ENCODE peak calls at places on chromosome 12, in four cellular contexts. W is SK-N-SH, X is HepG2, M is K562. H is an unnamed sample.

GRCh38 chr12:82486524-82487235 is 128.4 kb downstream of the METTL25 start:
- DNase-seq in W (no peak), X (no peak), M (no peak), H (no peak)

GRCh38 chr12:58028294-58028693 is 86.9 kb downstream of the ATP23 start:
- DNase-seq in W (no peak), X (no peak), M (no peak), H (no peak)

GRCh38 chr12:77120156-77120555 is 54.8 kb upstream of the E2F7 start:
- DNase-seq in W (no peak), X (no peak), M (no peak), H (no peak)

GRCh38 chr12:62827042-62827441 is 107.9 kb downstream of the PPM1H start:
- DNase-seq in W (no peak), X (no peak), M (peak; percentile 19), H (no peak)

GRCh38 chr12:111045941-111046340 is 125.6 kb upstream of the MYL2 start:
- DNase-seq in W (no peak), X (no peak), M (no peak), H (no peak)

GRCh38 chr12:1509703-1510395 is 84.5 kb downstream of the FBXL14 start:
- DNase-seq in W (no peak), X (no peak), M (no peak), H (no peak)

GRCh38 chr12:95700316-95700785 is 90.2 kb downstream of the NTN4 start:
- DNase-seq in W (no peak), X (no peak), M (no peak), H (no peak)

GRCh38 chr12:48119834-48120195 is 651 bp downstream of the PFKM start:
- DNase-seq in W (peak; percentile 30), X (no peak), M (no peak), H (no peak)

GRCh38 chr12:67520611-67521010 is 127.9 kb upstream of the DYRK2 start:
- DNase-seq in W (no peak), X (no peak), M (no peak), H (no peak)

GRCh38 chr12:57149309-57149900 is 2.0 kb upstream of the LRP1-AS start:
- DNase-seq in W (no peak), X (peak; percentile 27), M (no peak), H (no peak)

GRCh38 chr12:67519824-67520433 is 128.6 kb upstream of the DYRK2 start:
- DNase-seq in W (no peak), X (no peak), M (no peak), H (peak; percentile 79)

GRCh38 chr12:97194551-97194950 is 268.1 kb upstream of the RMST start:
- DNase-seq in W (no peak), X (no peak), M (no peak), H (no peak)

GRCh38 chr12:49161092-49161795 is 27.6 kb downstream of the TUBA1A start:
- DNase-seq in W (no peak), X (no peak), M (no peak), H (no peak)

GRCh38 chr12:50734409-50735263 is 29.3 kb upstream of the ATF1 start:
- DNase-seq in W (peak; percentile 63), X (peak; percentile 25), M (peak; percentile 26), H (peak; percentile 30)

GRCh38 chr12:107684990-107685359 is 624 bp upstream of the PWP1 start:
- DNase-seq in W (peak; percentile 60), X (peak; percentile 96), M (peak; percentile 37), H (no peak)

GRCh38 chr12:8065991-8066594 is at the start of gene C3AR1:
- DNase-seq in W (no peak), X (no peak), M (no peak), H (no peak)

GRCh38 chr12:49674318-49674985 is 32.8 kb downstream of the FMNL3 start:
- DNase-seq in W (no peak), X (no peak), M (no peak), H (no peak)

GRCh38 chr12:2212537-2212936 is 159.8 kb downstream of the CACNA1C start:
- DNase-seq in W (no peak), X (no peak), M (no peak), H (no peak)

GRCh38 chr12:93380480-93381121 is 2.9 kb downstream of the NUDT4 start:
- DNase-seq in W (peak; percentile 50), X (peak; percentile 43), M (no peak), H (no peak)

GRCh38 chr12:62363506-62363905 is 103.1 kb upstream of the MON2 start:
- DNase-seq in W (no peak), X (no peak), M (no peak), H (no peak)

GRCh38 chr12:90085491-90086274 is 377.0 kb upstream of the ATP2B1 start:
- DNase-seq in W (no peak), X (no peak), M (no peak), H (no peak)

GRCh38 chr12:68261947-68262346 is 8.5 kb upstream of the IL22 start:
- DNase-seq in W (no peak), X (no peak), M (no peak), H (no peak)

GRCh38 chr12:83996671-83997070 is 915.9 kb downstream of the SLC6A15 start:
- DNase-seq in W (no peak), X (no peak), M (no peak), H (no peak)

GRCh38 chr12:1947081-1947480 is 28.6 kb upstream of the CACNA2D4 start:
- DNase-seq in W (no peak), X (no peak), M (no peak), H (no peak)

GRCh38 chr12:126944684-126945083 is 1322.3 kb upstream of the TMEM132C start:
- DNase-seq in W (no peak), X (no peak), M (no peak), H (no peak)

GRCh38 chr12:49910331-49911212 is 6.9 kb upstream of the FAIM2 start:
- DNase-seq in W (no peak), X (no peak), M (no peak), H (no peak)

GRCh38 chr12:34219046-34219770 is 196.9 kb downstream of the ALG10 start:
- DNase-seq in W (peak; percentile 10), X (no peak), M (no peak), H (no peak)

GRCh38 chr12:120265483-120266179 is at the start of gene PXN:
- DNase-seq in W (peak; percentile 100), X (peak; percentile 73), M (peak; percentile 99), H (peak; percentile 88)

GRCh38 chr12:52147367-52147972 is 44.3 kb downstream of the KRT80 start:
- DNase-seq in W (peak; percentile 58), X (peak; percentile 67), M (peak; percentile 77), H (no peak)

GRCh38 chr12:46071335-46071734 is 81.0 kb upstream of the SCAF11 start:
- DNase-seq in W (no peak), X (no peak), M (no peak), H (no peak)

GRCh38 chr12:69987453-69988102 is 162.6 kb downstream of the MYRFL start:
- DNase-seq in W (no peak), X (peak; percentile 24), M (no peak), H (no peak)

GRCh38 chr12:89070603-89071002 is 281.7 kb downstream of the DUSP6 start:
- DNase-seq in W (no peak), X (no peak), M (no peak), H (no peak)

GRCh38 chr12:67424784-67425183 is 155.6 kb downstream of the CAND1 start:
- DNase-seq in W (peak; percentile 17), X (no peak), M (no peak), H (no peak)

GRCh38 chr12:117032593-117033381 is 66.4 kb downstream of the TESC start:
- DNase-seq in W (no peak), X (no peak), M (no peak), H (peak; percentile 33)

GRCh38 chr12:6551063-6551461 is 4.8 kb downstream of the IFFO1 start:
- DNase-seq in W (no peak), X (no peak), M (no peak), H (no peak)

GRCh38 chr12:94304566-94305061 is 155.1 kb downstream of the CEP83 start:
- DNase-seq in W (no peak), X (no peak), M (no peak), H (peak; percentile 33)

GRCh38 chr12:109170335-109170734 is 53.9 kb downstream of the ACACB start:
- DNase-seq in W (no peak), X (no peak), M (no peak), H (no peak)

GRCh38 chr12:113222730-113223531 is 1.7 kb downstream of the TPCN1 start:
- DNase-seq in W (no peak), X (peak; percentile 91), M (no peak), H (no peak)

GRCh38 chr12:77531912-77532311 is 298.8 kb upstream of the NAV3 start:
- DNase-seq in W (no peak), X (no peak), M (no peak), H (no peak)

GRCh38 chr12:102958830-102959176 is 1.3 kb downstream of the ASCL1 start:
- DNase-seq in W (no peak), X (no peak), M (no peak), H (no peak)

GRCh38 chr12:102955926-102956737 is 1.3 kb upstream of the ASCL1 start:
- DNase-seq in W (peak; percentile 73), X (no peak), M (no peak), H (peak; percentile 38)

GRCh38 chr12:102958073-102958829 is 777 bp downstream of the ASCL1 start:
- DNase-seq in W (peak; percentile 80), X (no peak), M (no peak), H (peak; percentile 74)

GRCh38 chr12:102957339-102958050 is at the start of gene ASCL1:
- DNase-seq in W (peak; percentile 83), X (no peak), M (no peak), H (peak; percentile 56)

GRCh38 chr12:102956738-102957338 is 636 bp upstream of the ASCL1 start:
- DNase-seq in W (no peak), X (no peak), M (no peak), H (no peak)
- TF ChIP-seq FOXJ3 in W (no peak), X (no peak), M (no peak), H (no peak)

GRCh38 chr12:11174022-11174421 is 3.0 kb downstream of the SMIM10L1 start:
- DNase-seq in W (no peak), X (no peak), M (no peak), H (no peak)
- TF ChIP-seq FOXJ3 in W (no peak), X (no peak), M (no peak), H (no peak)

GRCh38 chr12:3342051-3342450 is 149.0 kb upstream of the PRMT8 start:
- DNase-seq in W (peak; percentile 82), X (no peak), M (no peak), H (peak; percentile 61)
- TF ChIP-seq FOXJ3 in W (no peak), X (no peak), M (no peak), H (no peak)

DNA sequence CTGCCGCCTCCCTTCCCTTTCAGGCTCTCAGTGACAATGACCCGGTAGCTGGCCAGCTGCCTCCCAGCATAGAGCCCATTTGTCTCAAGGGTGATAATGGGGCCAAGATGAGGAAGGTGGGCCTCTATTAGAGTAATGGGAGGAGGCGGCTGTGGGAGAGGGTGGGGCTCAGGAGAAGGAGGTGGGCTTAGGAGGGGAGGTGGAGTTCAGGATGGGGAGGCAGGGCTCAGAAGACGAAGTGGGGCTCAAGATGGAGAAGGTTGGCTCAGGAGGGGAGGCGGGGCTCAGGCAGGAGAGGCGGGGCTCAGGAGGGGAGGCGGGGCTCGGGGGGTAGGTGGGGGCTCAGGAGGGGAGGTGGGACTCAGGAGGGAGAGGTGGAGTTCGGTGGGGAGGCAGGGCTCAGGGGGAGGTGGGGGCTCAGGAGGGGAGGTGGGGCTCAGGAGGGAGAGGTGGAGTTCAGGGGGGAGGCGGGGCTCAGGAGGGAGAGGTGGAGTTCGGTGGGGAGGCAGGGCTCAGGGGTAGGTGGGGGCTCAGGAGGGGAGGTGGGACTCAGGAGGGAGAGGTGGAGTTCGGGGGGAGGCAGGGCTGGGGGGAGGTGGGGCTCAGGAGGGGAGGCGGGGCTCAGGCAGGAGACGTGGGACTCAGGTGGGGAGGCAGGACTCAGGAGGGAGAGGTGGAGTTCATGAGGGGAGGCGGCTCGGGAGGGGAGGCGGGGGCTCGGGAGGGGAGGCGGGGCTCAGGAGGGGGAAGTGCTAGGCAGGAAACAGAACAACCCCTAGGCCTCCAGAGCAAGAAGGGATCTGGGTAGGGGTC is 36.8 kb downstream of the IQSEC3 start:
- DNase-seq in W (peak; percentile 92), X (no peak), M (peak; percentile 79), H (peak; percentile 53)
- TF ChIP-seq FOXJ3 in W (no peak), X (no peak), M (no peak), H (no peak)

GRCh38 chr12:26524862-26525465 is 308.0 kb downstream of the ITPR2 start:
- DNase-seq in W (no peak), X (no peak), M (peak; percentile 28), H (peak; percentile 53)
- TF ChIP-seq FOXJ3 in W (no peak), X (no peak), M (no peak), H (no peak)